ENCODE peak calls at places on chromosomes 3 and 15, in four cellular contexts. M is fibroblast of the aortic adventitia, K is keratinocyte, N is AG20443. O is an unnamed sample.

GRCh38 chr3:138081371-138082084 is 33.9 kb downstream of the DZIP1L start:
- DNase-seq in M (peak; percentile 73), K (no peak), N (peak; percentile 74), O (peak; percentile 87)

GRCh38 chr3:143693506-143693905 is 154.8 kb downstream of the SLC9A9 start:
- DNase-seq in M (no peak), K (no peak), N (no peak), O (no peak)

GRCh38 chr15:28914046-28914445 is 28.3 kb downstream of the APBA2 start:
- DNase-seq in M (no peak), K (no peak), N (no peak), O (no peak)

GRCh38 chr15:40064231-40064894 is 25.4 kb upstream of the SRP14 start:
- DNase-seq in M (no peak), K (no peak), N (peak; percentile 46), O (peak; percentile 63)

GRCh38 chr15:100726426-100727190 is 124.2 kb downstream of the ASB7 start:
- DNase-seq in M (peak; percentile 35), K (no peak), N (no peak), O (peak; percentile 70)

GRCh38 chr15:30913761-30914160 is 10.0 kb downstream of the FAN1 start:
- DNase-seq in M (no peak), K (no peak), N (no peak), O (no peak)

GRCh38 chr15:82549199-82549665 is 9.0 kb upstream of the RPS17 start:
- DNase-seq in M (no peak), K (no peak), N (no peak), O (no peak)

GRCh38 chr3:45679805-45680204 is 9.4 kb upstream of the SACM1L start:
- DNase-seq in M (no peak), K (no peak), N (no peak), O (no peak)

GRCh38 chr3:194333212-194333980 is 17.7 kb downstream of the CPN2 start:
- DNase-seq in M (peak; percentile 40), K (no peak), N (peak; percentile 90), O (peak; percentile 69)

GRCh38 chr3:3127432-3128010 is 781 bp downstream of the TRNT1 start:
- DNase-seq in M (peak; percentile 11), K (no peak), N (peak; percentile 52), O (no peak)

GRCh38 chr3:42660898-42661297 is 7.4 kb downstream of the ZBTB47 start:
- DNase-seq in M (no peak), K (no peak), N (peak; percentile 11), O (no peak)

GRCh38 chr15:38374477-38374876 is 79.5 kb upstream of the FAM98B start:
- DNase-seq in M (peak; percentile 21), K (no peak), N (no peak), O (peak; percentile 59)

GRCh38 chr3:135109681-135110080 is 314.6 kb downstream of the EPHB1 start:
- DNase-seq in M (no peak), K (no peak), N (no peak), O (no peak)

GRCh38 chr15:29132110-29132420 is 137.6 kb downstream of the NSMCE3 start:
- DNase-seq in M (no peak), K (no peak), N (no peak), O (no peak)

GRCh38 chr3:190003730-190004129 is 117.0 kb downstream of the P3H2 start:
- DNase-seq in M (peak; percentile 83), K (no peak), N (peak; percentile 69), O (peak; percentile 74)

GRCh38 chr3:137930976-137931375 is 79.0 kb upstream of the CLDN18 start:
- DNase-seq in M (no peak), K (no peak), N (no peak), O (no peak)

GRCh38 chr3:64575211-64575844 is 112.5 kb downstream of the ADAMTS9 start:
- DNase-seq in M (peak; percentile 16), K (no peak), N (peak; percentile 34), O (peak; percentile 20)

GRCh38 chr3:18872466-18872865 is 275.8 kb upstream of the KCNH8 start:
- DNase-seq in M (no peak), K (no peak), N (no peak), O (no peak)

GRCh38 chr3:112134335-112135124 is 1.5 kb upstream of the GCSAM start:
- DNase-seq in M (peak; percentile 51), K (no peak), N (no peak), O (peak; percentile 40)

GRCh38 chr3:25542571-25543039 is 114.5 kb downstream of the RARB start:
- DNase-seq in M (no peak), K (no peak), N (no peak), O (no peak)

GRCh38 chr3:137770066-137770805 is 6.1 kb downstream of the SOX14 start:
- DNase-seq in M (no peak), K (no peak), N (no peak), O (no peak)

GRCh38 chr3:8607285-8608040 is 37.1 kb downstream of the SSUH2 start:
- DNase-seq in M (peak; percentile 93), K (no peak), N (peak; percentile 77), O (peak; percentile 79)

GRCh38 chr3:166190360-166190759 is 353.1 kb upstream of the BCHE start:
- DNase-seq in M (peak; percentile 48), K (peak; percentile 17), N (no peak), O (peak; percentile 71)

GRCh38 chr3:177410734-177411133 is 213.5 kb upstream of the TBL1XR1 start:
- DNase-seq in M (no peak), K (no peak), N (no peak), O (no peak)

GRCh38 chr15:87940763-87941162 is 315.8 kb downstream of the NTRK3 start:
- DNase-seq in M (peak; percentile 38), K (no peak), N (no peak), O (no peak)

GRCh38 chr15:70867911-70868467 is 14.0 kb upstream of the LARP6 start:
- DNase-seq in M (peak; percentile 91), K (no peak), N (peak; percentile 44), O (peak; percentile 92)

GRCh38 chr15:22980189-22981136 is at the start of gene CYFIP1:
- DNase-seq in M (peak; percentile 80), K (peak; percentile 28), N (peak; percentile 99), O (peak; percentile 84)

GRCh38 chr3:138687236-138687635 is 78.7 kb downstream of the FAIM start:
- DNase-seq in M (peak; percentile 66), K (no peak), N (peak; percentile 27), O (no peak)

GRCh38 chr15:100731259-100732156 is 129.1 kb downstream of the ASB7 start:
- DNase-seq in M (no peak), K (no peak), N (no peak), O (peak; percentile 39)

GRCh38 chr3:150073031-150073430 is 102.3 kb upstream of the PFN2 start:
- DNase-seq in M (no peak), K (no peak), N (no peak), O (no peak)

GRCh38 chr3:43169987-43170386 is 64.1 kb upstream of the POMGNT2 start:
- DNase-seq in M (no peak), K (no peak), N (no peak), O (no peak)

GRCh38 chr3:123730816-123731215 is 146.0 kb upstream of the HACD2 start:
- DNase-seq in M (no peak), K (no peak), N (no peak), O (no peak)

GRCh38 chr3:120706950-120707349 is 24.9 kb upstream of the HGD start:
- DNase-seq in M (no peak), K (no peak), N (no peak), O (no peak)

GRCh38 chr3:178097576-178097975 is 438.7 kb upstream of the KCNMB2 start:
- DNase-seq in M (peak; percentile 96), K (no peak), N (peak; percentile 76), O (peak; percentile 99)

GRCh38 chr3:60064210-60065178 is 1014.7 kb upstream of the CFAP20DC start:
- DNase-seq in M (peak; percentile 4), K (no peak), N (peak; percentile 62), O (no peak)

GRCh38 chr3:196650740-196651311 is 11.3 kb downstream of the NRROS start:
- DNase-seq in M (peak; percentile 99), K (no peak), N (peak; percentile 98), O (peak; percentile 99)

GRCh38 chr3:71958533-71958932 is 173.6 kb upstream of the PROK2 start:
- DNase-seq in M (no peak), K (no peak), N (no peak), O (no peak)

GRCh38 chr15:81859737-81860516 is 185.9 kb downstream of the MEX3B start:
- DNase-seq in M (no peak), K (no peak), N (no peak), O (no peak)

GRCh38 chr3:184710870-184711365 is 946 bp downstream of the MAGEF1 start:
- DNase-seq in M (peak; percentile 32), K (no peak), N (peak; percentile 43), O (peak; percentile 23)

O was measured in amniotic epithelial cell.